ENCODE peak calls at places on chromosome 14, in five cellular contexts. W is ascending aorta, Z is esophagus muscularis mucosa, S is D341Med, P is B cell. Q is an unnamed sample.

GRCh38 chr14:99312106-99312505 is 40.1 kb upstream of the BCL11B start:
- DNase-seq in W (no peak), Z (no peak), S (no peak), P (no peak), Q (no peak)

GRCh38 chr14:36600431-36600830 is 18.0 kb upstream of the NKX2-8 start:
- DNase-seq in W (no peak), Z (peak), S (no peak), P (no peak), Q (no peak)

GRCh38 chr14:23539209-23539866 is 12.2 kb downstream of the ZFHX2 start:
- DNase-seq in W (no peak), Z (no peak), S (peak), P (peak), Q (peak)

GRCh38 chr14:89349196-89350008 is 67.6 kb downstream of the FOXN3 start:
- DNase-seq in W (no peak), Z (no peak), S (peak), P (peak), Q (no peak)

GRCh38 chr14:76870146-76870545 is 43.9 kb downstream of the LRRC74A start:
- DNase-seq in W (no peak), Z (no peak), S (no peak), P (no peak), Q (no peak)

GRCh38 chr14:76293221-76293620 is 82.7 kb upstream of the ESRRB start:
- DNase-seq in W (no peak), Z (no peak), S (peak), P (no peak), Q (no peak)

GRCh38 chr14:94390372-94391086 is 2.1 kb upstream of the SERPINA1 start:
- DNase-seq in W (no peak), Z (no peak), S (no peak), P (no peak), Q (no peak)

GRCh38 chr14:32607399-32607798 is 278.3 kb downstream of the AKAP6 start:
- DNase-seq in W (no peak), Z (no peak), S (no peak), P (no peak), Q (no peak)

GRCh38 chr14:94542111-94542810 is 19.0 kb upstream of the SERPINA4 start:
- DNase-seq in W (no peak), Z (no peak), S (no peak), P (no peak), Q (no peak)

GRCh38 chr14:87678624-87679023 is 314.4 kb downstream of the GALC start:
- DNase-seq in W (no peak), Z (no peak), S (no peak), P (no peak), Q (no peak)

Q was measured in HCT116.